ENCODE peak calls at places on chromosomes 7 and 10, in six cellular contexts. L, H, I, O, E and F are unnamed samples.

GRCh38 chr10:71085689-71086438 is 126.5 kb upstream of the UNC5B start:
- DNase-seq in I (no peak), O (peak; percentile 26), E (no peak), L (no peak), H (no peak), F (no peak)

GRCh38 chr7:39700932-39701331 is 77.6 kb downstream of the RALA start:
- DNase-seq in O (no peak), L (no peak), I (no peak), H (peak; percentile 83), E (no peak), F (no peak)

GRCh38 chr10:33117816-33118215 is 159.8 kb upstream of the ITGB1 start:
- DNase-seq in E (no peak), O (no peak), I (no peak), L (peak; percentile 46), H (no peak), F (no peak)

GRCh38 chr7:121323934-121324333 is 4.9 kb upstream of the WNT16 start:
- DNase-seq in E (no peak), O (no peak), L (no peak), H (no peak), I (no peak), F (no peak)

GRCh38 chr7:107972075-107972482 is 30.9 kb downstream of the LAMB1 start:
- DNase-seq in I (no peak), O (no peak), L (no peak), E (no peak), H (peak; percentile 18), F (no peak)

GRCh38 chr10:4431114-4431862 is 394.7 kb upstream of the AKR1E2 start:
- DNase-seq in I (peak; percentile 61), O (no peak), E (no peak), H (no peak), L (no peak), F (no peak)

GRCh38 chr10:64091889-64092288 is 570.7 kb downstream of the REEP3 start:
- DNase-seq in L (no peak), H (peak; percentile 32), O (no peak), I (no peak), E (no peak), F (no peak)

GRCh38 chr7:150753826-150754603 is 16.8 kb downstream of the GIMAP5 start:
- DNase-seq in E (no peak), H (peak; percentile 82), I (no peak), L (no peak), O (no peak), F (no peak)